ENCODE peak calls at places on chromosomes 12 and 14, in seven cellular contexts. B, U, E, Q, F, P and X are unnamed samples.

GRCh38 chr12:48184549-48184922 is 1.1 kb downstream of the CCDC184 start:
- DNase-seq in B (no peak), U (no peak), E (no peak), Q (no peak), P (no peak), F (no peak), X (no peak)

GRCh38 chr12:126534495-126534894 is 1469.3 kb downstream of the AACS start:
- DNase-seq in E (no peak), P (no peak), B (no peak), U (no peak), Q (no peak), F (no peak), X (no peak)

GRCh38 chr12:25249951-25250738 is 584 bp downstream of the KRAS start:
- DNase-seq in P (no peak), F (peak), E (peak), Q (peak), B (peak), U (peak), X (peak)

GRCh38 chr12:50187084-50187900 is 20.1 kb upstream of the CERS5 start:
- DNase-seq in U (no peak), B (no peak), Q (peak), F (no peak), P (peak), E (no peak), X (peak)

GRCh38 chr12:56158926-56159461 is 835 bp downstream of the MYL6 start:
- DNase-seq in F (peak), B (peak), P (peak), U (peak), Q (peak), E (peak), X (peak)

GRCh38 chr12:5473076-5473475 is 41.2 kb downstream of the NTF3 start:
- DNase-seq in U (no peak), B (no peak), E (peak), P (no peak), F (no peak), Q (no peak), X (no peak)

GRCh38 chr12:124418156-124418555 is 123.3 kb downstream of the RFLNA start:
- DNase-seq in B (no peak), U (no peak), P (no peak), F (no peak), E (no peak), Q (no peak), X (no peak)

GRCh38 chr12:5523396-5524115 is 91.6 kb downstream of the NTF3 start:
- DNase-seq in Q (no peak), F (no peak), U (no peak), E (no peak), B (no peak), P (no peak), X (no peak)

GRCh38 chr12:115160290-115161108 is 476.5 kb upstream of the TBX3 start:
- DNase-seq in Q (no peak), E (no peak), F (no peak), U (no peak), B (no peak), P (no peak), X (no peak)

GRCh38 chr12:10705655-10706054 is 17.5 kb downstream of the YBX3 start:
- DNase-seq in E (no peak), U (no peak), F (no peak), Q (peak), B (no peak), P (peak), X (no peak)

GRCh38 chr14:104845834-104846441 is 19.1 kb upstream of the CEP170B start:
- DNase-seq in U (no peak), B (no peak), F (no peak), P (no peak), Q (no peak), E (no peak), X (no peak)

GRCh38 chr12:126362964-126363363 is 1297.7 kb downstream of the AACS start:
- DNase-seq in F (no peak), B (no peak), P (no peak), U (no peak), E (no peak), Q (no peak), X (no peak)

GRCh38 chr12:11717533-11717961 is 68.1 kb downstream of the ETV6 start:
- DNase-seq in U (no peak), P (peak), E (no peak), F (no peak), B (no peak), Q (peak), X (no peak)

GRCh38 chr12:101939856-101940265 is 62.5 kb downstream of the DRAM1 start:
- DNase-seq in U (peak), P (peak), F (peak), B (no peak), E (peak), Q (peak), X (peak)

GRCh38 chr12:96399081-96399918 is 939 bp downstream of the CDK17 start:
- DNase-seq in U (peak), P (peak), E (peak), B (peak), F (peak), Q (peak), X (peak)

GRCh38 chr14:72559669-72560068 is 334.2 kb downstream of the DPF3 start:
- DNase-seq in B (no peak), U (no peak), F (no peak), E (no peak), Q (no peak), P (no peak), X (no peak)

GRCh38 chr12:89427508-89428156 is 75.3 kb upstream of the DUSP6 start:
- DNase-seq in E (no peak), P (peak), Q (no peak), U (no peak), B (no peak), F (no peak), X (peak)

GRCh38 chr12:78473136-78473535 is 391.4 kb upstream of the SYT1 start:
- DNase-seq in Q (peak), B (no peak), P (no peak), F (no peak), U (no peak), E (peak), X (no peak)

GRCh38 chr14:105982664-105983063 is 456.3 kb downstream of the TMEM121 start:
- DNase-seq in Q (no peak), F (no peak), E (no peak), B (no peak), U (no peak), P (no peak), X (no peak)

GRCh38 chr12:91931110-91931509 is 214.5 kb downstream of the BTG1 start:
- DNase-seq in E (no peak), F (peak), B (no peak), Q (peak), U (peak), P (no peak), X (no peak)

GRCh38 chr12:93602897-93603668 is 30.6 kb downstream of the SOCS2 start:
- DNase-seq in E (no peak), B (no peak), F (no peak), P (no peak), U (no peak), Q (no peak), X (no peak)

GRCh38 chr12:113302925-113303640 is 31.8 kb downstream of the SLC8B1 start:
- DNase-seq in Q (no peak), B (no peak), F (no peak), U (peak), P (no peak), E (no peak), X (peak)

GRCh38 chr12:12384601-12385321 is 27.9 kb downstream of the BORCS5 start:
- DNase-seq in Q (no peak), P (no peak), U (peak), F (no peak), B (no peak), E (no peak), X (peak)

GRCh38 chr12:12376636-12377448 is 20.0 kb downstream of the BORCS5 start:
- DNase-seq in Q (peak), B (no peak), F (no peak), U (no peak), E (peak), P (peak), X (peak)

GRCh38 chr14:20631023-20631820 is 10.3 kb downstream of the OR6S1 start:
- DNase-seq in Q (peak), E (peak), B (no peak), F (peak), U (peak), P (peak), X (peak)

GRCh38 chr12:2082321-2082720 is 29.5 kb downstream of the CACNA1C start:
- DNase-seq in F (no peak), P (no peak), U (no peak), Q (no peak), B (no peak), E (no peak), X (no peak)
- TF ChIP-seq CTCF in F (no peak), P (no peak), U (no peak), Q (no peak), B (no peak), E (no peak), X (no peak)

GRCh38 chr12:13941258-13942249 is 39.8 kb downstream of the GRIN2B start:
- DNase-seq in B (no peak), E (peak), Q (peak), P (peak), F (peak), U (peak), X (peak)
- TF ChIP-seq CTCF in B (no peak), E (no peak), Q (no peak), P (peak), F (no peak), U (no peak), X (no peak)

DNA sequence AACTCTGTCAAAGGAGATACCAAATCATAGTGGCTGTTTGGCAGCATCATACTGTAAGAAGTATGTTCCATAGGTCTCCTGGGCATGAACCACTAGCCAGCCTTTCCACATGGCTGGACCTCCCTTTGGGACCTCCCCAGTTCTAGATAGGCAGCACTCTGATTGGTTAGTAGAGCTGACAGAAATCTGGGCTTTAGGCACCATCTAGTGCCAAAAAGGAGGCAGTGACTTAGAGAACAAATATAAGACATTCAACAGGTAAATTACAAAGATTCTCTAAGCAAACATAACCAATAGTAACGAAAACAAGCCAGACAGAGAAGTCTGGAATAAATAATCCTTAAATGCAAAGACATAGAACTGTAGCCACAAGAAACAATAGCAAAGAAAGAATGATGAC is 148.0 kb upstream of the PDE3A start:
- DNase-seq in Q (peak), F (no peak), P (no peak), U (no peak), E (peak), B (no peak), X (no peak)
- TF ChIP-seq CTCF in Q (peak), F (no peak), P (no peak), U (no peak), E (peak), B (no peak), X (no peak)

GRCh38 chr14:45526715-45527549 is 273.9 kb upstream of the MIS18BP1 start:
- DNase-seq in B (peak), E (no peak), P (no peak), Q (peak), U (peak), F (no peak), X (peak)
- TF ChIP-seq CTCF in B (peak), E (peak), P (peak), Q (peak), U (peak), F (no peak), X (peak)